ENCODE peak calls at places on chromosomes 2 and 18, in four cellular contexts. One of them, this sample, is unnamed.

GRCh38 chr2:157302492-157303099 is 23.0 kb downstream of the ERMN start:
- DNase-seq in activated CD8-positive, alpha-beta T cell treated with anti-CD3 and anti-CD28 coated beads, Interleukin-2, amount 10 ng/mL, durations not matched to agents 7 days and 5 days: peak; percentile 53
- DNase-seq in cardiac muscle cell: peak; percentile 80
- DNase-seq in NCI-H460: peak; percentile 69
- DNase-seq in this sample: peak; percentile 74

GRCh38 chr2:38600242-38600891 is 2.4 kb downstream of the HNRNPLL start:
- DNase-seq in activated CD8-positive, alpha-beta T cell treated with anti-CD3 and anti-CD28 coated beads, Interleukin-2, amount 10 ng/mL, durations not matched to agents 7 days and 5 days: no peak
- DNase-seq in cardiac muscle cell: peak; percentile 18
- DNase-seq in NCI-H460: no peak
- DNase-seq in this sample: peak; percentile 72

GRCh38 chr2:25305809-25306208 is 35.9 kb downstream of the DNMT3A start:
- DNase-seq in activated CD8-positive, alpha-beta T cell treated with anti-CD3 and anti-CD28 coated beads, Interleukin-2, amount 10 ng/mL, durations not matched to agents 7 days and 5 days: no peak
- DNase-seq in cardiac muscle cell: no peak
- DNase-seq in NCI-H460: no peak
- DNase-seq in this sample: no peak

GRCh38 chr2:7093376-7093775 is 176.2 kb downstream of the RNF144A start:
- DNase-seq in activated CD8-positive, alpha-beta T cell treated with anti-CD3 and anti-CD28 coated beads, Interleukin-2, amount 10 ng/mL, durations not matched to agents 7 days and 5 days: no peak
- DNase-seq in cardiac muscle cell: no peak
- DNase-seq in NCI-H460: no peak
- DNase-seq in this sample: no peak

GRCh38 chr2:46998551-46998950 is 82.9 kb upstream of the MCFD2 start:
- DNase-seq in activated CD8-positive, alpha-beta T cell treated with anti-CD3 and anti-CD28 coated beads, Interleukin-2, amount 10 ng/mL, durations not matched to agents 7 days and 5 days: no peak
- DNase-seq in cardiac muscle cell: no peak
- DNase-seq in NCI-H460: no peak
- DNase-seq in this sample: no peak

GRCh38 chr2:30500699-30501098 is 53.7 kb downstream of the LCLAT1 start:
- DNase-seq in activated CD8-positive, alpha-beta T cell treated with anti-CD3 and anti-CD28 coated beads, Interleukin-2, amount 10 ng/mL, durations not matched to agents 7 days and 5 days: no peak
- DNase-seq in cardiac muscle cell: no peak
- DNase-seq in NCI-H460: no peak
- DNase-seq in this sample: no peak

GRCh38 chr18:13710460-13710859 is 15.9 kb downstream of the FAM210A start:
- DNase-seq in activated CD8-positive, alpha-beta T cell treated with anti-CD3 and anti-CD28 coated beads, Interleukin-2, amount 10 ng/mL, durations not matched to agents 7 days and 5 days: no peak
- DNase-seq in cardiac muscle cell: no peak
- DNase-seq in NCI-H460: no peak
- DNase-seq in this sample: peak; percentile 98

GRCh38 chr2:46913471-46914381 is 1.9 kb downstream of the MCFD2 start:
- DNase-seq in activated CD8-positive, alpha-beta T cell treated with anti-CD3 and anti-CD28 coated beads, Interleukin-2, amount 10 ng/mL, durations not matched to agents 7 days and 5 days: no peak
- DNase-seq in cardiac muscle cell: no peak
- DNase-seq in NCI-H460: no peak
- DNase-seq in this sample: no peak

GRCh38 chr2:62578837-62579640 is 73.0 kb upstream of the TMEM17 start:
- DNase-seq in activated CD8-positive, alpha-beta T cell treated with anti-CD3 and anti-CD28 coated beads, Interleukin-2, amount 10 ng/mL, durations not matched to agents 7 days and 5 days: no peak
- DNase-seq in cardiac muscle cell: no peak
- DNase-seq in NCI-H460: peak; percentile 30
- DNase-seq in this sample: no peak

GRCh38 chr18:59876310-59876626 is 23.5 kb upstream of the PMAIP1 start:
- DNase-seq in activated CD8-positive, alpha-beta T cell treated with anti-CD3 and anti-CD28 coated beads, Interleukin-2, amount 10 ng/mL, durations not matched to agents 7 days and 5 days: no peak
- DNase-seq in cardiac muscle cell: no peak
- DNase-seq in NCI-H460: no peak
- DNase-seq in this sample: no peak